ENCODE peak calls at places on chromosomes 13 and 19, in six cellular contexts. Y is Calu3, C is endothelial cell, V is foreskin fibroblast, A is RPMI7951, Z is kidney tubule cell. H is an unnamed sample.

GRCh38 chr19:3494051-3494450 is 6.4 kb downstream of the DOHH start:
- DNase-seq in Y (no peak), C (peak), V (no peak), A (no peak), Z (no peak), H (no peak)

GRCh38 chr19:33175156-33175782 is 18.9 kb upstream of the LRP3 start:
- DNase-seq in Y (no peak), C (no peak), V (no peak), A (no peak), Z (no peak), H (no peak)

GRCh38 chr13:38636106-38636505 is 50.8 kb upstream of the FREM2 start:
- DNase-seq in Y (no peak), C (no peak), V (no peak), A (no peak), Z (no peak), H (no peak)

GRCh38 chr13:58313219-58313618 is 681.7 kb downstream of the PCDH17 start:
- DNase-seq in Y (no peak), C (no peak), V (no peak), A (no peak), Z (no peak), H (no peak)

GRCh38 chr19:7004313-7004931 is 16.8 kb downstream of the MBD3L2B start:
- DNase-seq in Y (no peak), C (peak), V (peak), A (peak), Z (peak), H (peak)

GRCh38 chr19:10552596-10553053 is 8.9 kb downstream of the ATG4D start:
- DNase-seq in Y (no peak), C (no peak), V (no peak), A (no peak), Z (no peak), H (peak)

GRCh38 chr19:6730153-6730804 is 7.1 kb downstream of the GPR108 start:
- DNase-seq in Y (no peak), C (no peak), V (no peak), A (no peak), Z (no peak), H (no peak)

GRCh38 chr13:77184455-77184854 is 142.4 kb downstream of the MYCBP2 start:
- DNase-seq in Y (no peak), C (no peak), V (no peak), A (no peak), Z (peak), H (no peak)

GRCh38 chr19:17767559-17767958 is 16.3 kb downstream of the FCHO1 start:
- DNase-seq in Y (no peak), C (no peak), V (no peak), A (no peak), Z (no peak), H (no peak)

GRCh38 chr19:29487432-29487831 is 38.4 kb upstream of the VSTM2B start:
- DNase-seq in Y (no peak), C (no peak), V (no peak), A (no peak), Z (no peak), H (no peak)

GRCh38 chr19:1469936-1470863 is 8.8 kb downstream of the C19orf25 start:
- DNase-seq in Y (peak), C (no peak), V (no peak), A (peak), Z (no peak), H (no peak)

GRCh38 chr19:48169585-48169973 is 565 bp downstream of the LIG1 start:
- DNase-seq in Y (peak), C (peak), V (peak), A (peak), Z (peak), H (peak)

GRCh38 chr13:80084086-80084676 is 256.7 kb downstream of the SPRY2 start:
- DNase-seq in Y (no peak), C (no peak), V (peak), A (peak), Z (peak), H (peak)

GRCh38 chr13:44379885-44380284 is 6.3 kb downstream of the SERP2 start:
- DNase-seq in Y (no peak), C (no peak), V (no peak), A (no peak), Z (no peak), H (no peak)

GRCh38 chr19:4337906-4338440 is 654 bp downstream of the STAP2 start:
- DNase-seq in Y (no peak), C (no peak), V (no peak), A (peak), Z (peak), H (no peak)

GRCh38 chr13:73938375-73939070 is 195.7 kb downstream of the KLF12 start:
- DNase-seq in Y (no peak), C (no peak), V (peak), A (peak), Z (peak), H (peak)

GRCh38 chr13:31864307-31864706 is 125.0 kb downstream of the RXFP2 start:
- DNase-seq in Y (no peak), C (no peak), V (no peak), A (no peak), Z (no peak), H (no peak)

GRCh38 chr13:113883314-113883811 is 19.5 kb upstream of the GAS6 start:
- DNase-seq in Y (no peak), C (no peak), V (no peak), A (no peak), Z (no peak), H (no peak)

GRCh38 chr19:11198769-11199469 is 1.6 kb upstream of the KANK2 start:
- DNase-seq in Y (no peak), C (no peak), V (no peak), A (no peak), Z (no peak), H (no peak)

GRCh38 chr13:42812311-42812710 is 30.9 kb downstream of the FAM216B start:
- DNase-seq in Y (no peak), C (no peak), V (no peak), A (peak), Z (no peak), H (peak)

GRCh38 chr19:19321143-19321577 is 531 bp downstream of the MAU2 start:
- DNase-seq in Y (no peak), C (no peak), V (no peak), A (peak), Z (peak), H (no peak)

GRCh38 chr13:113397606-113398425 is 33.9 kb upstream of the GRTP1 start:
- DNase-seq in Y (no peak), C (no peak), V (no peak), A (no peak), Z (no peak), H (no peak)

GRCh38 chr13:74062933-74063332 is 71.3 kb downstream of the KLF12 start:
- DNase-seq in Y (no peak), C (no peak), V (no peak), A (peak), Z (peak), H (peak)

GRCh38 chr13:41056996-41057711 is 4.2 kb upstream of the WBP4 start:
- DNase-seq in Y (no peak), C (no peak), V (no peak), A (no peak), Z (no peak), H (no peak)

GRCh38 chr19:45200614-45201013 is 22.0 kb downstream of the BLOC1S3 start:
- DNase-seq in Y (peak), C (peak), V (peak), A (peak), Z (no peak), H (peak)

GRCh38 chr13:104534847-104535246 is 1468.6 kb upstream of the SLC10A2 start:
- DNase-seq in Y (no peak), C (no peak), V (no peak), A (no peak), Z (no peak), H (no peak)

GRCh38 chr19:55494172-55494761 is 6.0 kb downstream of the SSC5D start:
- DNase-seq in Y (no peak), C (no peak), V (peak), A (peak), Z (no peak), H (no peak)

GRCh38 chr13:109146912-109147624 is 517.7 kb downstream of the MYO16 start:
- DNase-seq in Y (no peak), C (no peak), V (peak), A (peak), Z (peak), H (peak)

GRCh38 chr13:101149735-101150380 is 266.4 kb downstream of the NALCN start:
- DNase-seq in Y (no peak), C (peak), V (peak), A (peak), Z (no peak), H (peak)

GRCh38 chr19:10895363-10895762 is 24.0 kb downstream of the CARM1 start:
- DNase-seq in Y (no peak), C (no peak), V (no peak), A (no peak), Z (no peak), H (no peak)

GRCh38 chr19:56670961-56671612 is 470 bp downstream of the ZNF835 start:
- DNase-seq in Y (no peak), C (no peak), V (no peak), A (no peak), Z (peak), H (no peak)

GRCh38 chr19:49588370-49589122 is 2.4 kb upstream of the PRR12 start:
- DNase-seq in Y (no peak), C (no peak), V (no peak), A (no peak), Z (no peak), H (no peak)

GRCh38 chr19:40982594-40983101 is 8.4 kb upstream of the CYP2B6 start:
- DNase-seq in Y (no peak), C (no peak), V (peak), A (peak), Z (peak), H (peak)

GRCh38 chr13:109655611-109656010 is 130.8 kb downstream of the IRS2 start:
- DNase-seq in Y (no peak), C (no peak), V (no peak), A (no peak), Z (no peak), H (no peak)

GRCh38 chr19:55576746-55577145 is 3.9 kb downstream of the ZNF579 start:
- DNase-seq in Y (no peak), C (no peak), V (no peak), A (no peak), Z (no peak), H (no peak)

GRCh38 chr19:17406039-17406886 is 833 bp upstream of the BST2 start:
- DNase-seq in Y (no peak), C (no peak), V (no peak), A (peak), Z (peak), H (peak)

GRCh38 chr19:54209058-54209747 is 8.5 kb downstream of the RPS9 start:
- DNase-seq in Y (no peak), C (no peak), V (no peak), A (peak), Z (no peak), H (peak)

GRCh38 chr13:51246005-51246404 is 23.8 kb downstream of the FAM124A start:
- DNase-seq in Y (no peak), C (no peak), V (no peak), A (no peak), Z (no peak), H (no peak)

GRCh38 chr19:55528030-55528801 is 8.7 kb downstream of the SBK2 start:
- DNase-seq in Y (no peak), C (no peak), V (no peak), A (no peak), Z (no peak), H (no peak)

H was measured in MG63.